ENCODE peak calls at places on chromosomes 5 and 9, in five cellular contexts. Q, D, Z, O and R are unnamed samples.

GRCh38 chr5:13987843-13988464 is 43.5 kb upstream of the DNAH5 start:
- DNase-seq in Q (peak), D (peak), Z (peak), O (peak), R (no peak)

GRCh38 chr9:136295537-136296433 is 8.1 kb downstream of the CCDC187 start:
- DNase-seq in Q (no peak), D (no peak), Z (no peak), O (no peak), R (no peak)

GRCh38 chr9:18721267-18722079 is 247.5 kb downstream of the ADAMTSL1 start:
- DNase-seq in Q (no peak), D (no peak), Z (no peak), O (no peak), R (no peak)

GRCh38 chr5:96785271-96785670 is 22.5 kb downstream of the ERAP1 start:
- DNase-seq in Q (no peak), D (no peak), Z (no peak), O (no peak), R (no peak)

GRCh38 chr9:112049834-112050516 is 125.1 kb downstream of the SUSD1 start:
- DNase-seq in Q (no peak), D (peak), Z (no peak), O (no peak), R (no peak)

GRCh38 chr5:159459951-159460538 is 129.8 kb upstream of the IL12B start:
- DNase-seq in Q (no peak), D (no peak), Z (peak), O (no peak), R (no peak)

GRCh38 chr5:151173711-151174611 is 16.4 kb upstream of the ANXA6 start:
- DNase-seq in Q (no peak), D (no peak), Z (no peak), O (no peak), R (no peak)

GRCh38 chr5:68139601-68140441 is 75.7 kb upstream of the PIK3R1 start:
- DNase-seq in Q (no peak), D (peak), Z (no peak), O (no peak), R (no peak)

GRCh38 chr5:125612356-125613149 is 810.7 kb upstream of the GRAMD2B start:
- DNase-seq in Q (no peak), D (no peak), Z (no peak), O (no peak), R (no peak)

GRCh38 chr5:123088031-123088805 is 823 bp upstream of the PRDM6 start:
- DNase-seq in Q (no peak), D (no peak), Z (no peak), O (peak), R (no peak)

GRCh38 chr5:38556115-38556598 is 289 bp downstream of the LIFR start:
- DNase-seq in Q (no peak), D (no peak), Z (no peak), O (no peak), R (no peak)

DNA sequence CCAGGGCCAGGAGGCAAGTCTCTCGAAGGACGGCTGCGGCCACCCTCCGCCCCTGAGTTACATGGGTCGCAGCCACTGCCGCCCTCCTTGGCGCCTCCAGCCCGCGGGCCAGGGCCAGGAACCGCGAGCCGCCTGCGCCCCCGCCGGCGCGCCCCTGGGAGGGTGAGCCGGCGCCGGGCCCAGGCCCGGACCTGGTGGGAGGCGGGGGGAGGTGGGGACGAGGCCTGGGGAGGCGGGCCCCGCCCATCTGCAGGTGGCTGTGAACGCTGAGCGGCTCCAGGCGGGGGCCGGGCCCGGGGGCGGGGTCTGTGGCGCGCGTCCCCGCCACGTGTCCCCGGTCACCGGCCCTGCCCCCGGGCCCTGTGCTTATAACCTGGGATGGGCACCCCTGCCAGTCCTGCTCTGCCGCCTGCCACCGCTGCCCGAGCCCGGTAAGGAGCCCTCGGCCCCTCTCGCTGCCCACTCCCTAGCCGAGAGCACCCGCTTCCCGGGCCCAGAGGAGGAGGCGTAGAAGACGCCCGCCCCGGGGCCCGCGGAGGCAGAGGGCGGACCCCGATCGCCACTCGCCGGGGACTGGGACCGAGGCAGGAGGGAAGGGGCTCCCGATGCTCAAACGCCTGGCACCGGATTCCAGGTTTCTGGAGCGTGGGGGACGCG is at the start of gene ASS1:
- DNase-seq in Q (peak), D (no peak), Z (peak), O (peak), R (peak)
- H3K4me3 ChIP-seq in Q (peak), D (peak), Z (peak), O (peak), R (no peak)

DNA sequence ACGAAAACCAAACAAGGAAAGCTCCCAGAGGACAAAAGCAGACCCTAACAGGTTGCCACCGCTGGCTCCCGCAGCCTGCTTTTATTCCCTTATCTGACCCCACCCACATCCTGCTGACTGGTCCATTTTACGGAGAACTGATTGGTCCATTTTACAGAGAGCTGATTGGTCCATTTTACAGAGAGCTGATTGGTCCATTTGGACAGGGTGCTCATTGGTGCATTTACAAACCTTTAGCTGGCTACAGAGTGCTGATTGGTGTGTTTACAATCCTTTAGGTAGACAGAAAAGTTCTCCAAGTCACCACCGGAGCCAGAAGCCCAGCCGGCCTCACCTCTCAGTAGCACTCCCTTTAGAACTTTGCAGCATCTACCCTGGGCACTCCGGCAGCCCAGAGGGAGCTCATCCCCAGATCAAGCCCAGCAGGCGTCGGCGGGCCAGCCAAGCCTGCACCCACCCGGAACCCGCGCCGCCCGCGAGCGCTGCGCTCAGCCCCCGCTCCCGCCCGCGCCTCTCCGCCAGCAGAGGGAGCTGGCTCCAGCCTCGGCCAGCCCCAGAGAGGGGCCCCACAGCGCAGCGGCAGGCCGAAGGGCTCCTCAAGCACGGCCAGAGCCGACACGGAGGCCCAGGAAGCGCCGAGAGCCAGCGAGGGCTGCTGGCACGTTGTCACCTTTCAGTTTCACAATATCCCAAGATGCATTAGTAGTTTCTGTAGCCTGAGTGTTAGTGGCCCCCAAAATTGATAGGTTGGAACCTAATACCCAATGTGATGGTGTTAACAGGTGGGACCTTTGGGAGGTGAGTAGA is 35.3 kb upstream of the CLPTM1L start:
- DNase-seq in Q (no peak), D (no peak), Z (peak), O (peak), R (peak)
- H3K4me3 ChIP-seq in Q (peak), D (no peak), Z (no peak), O (peak), R (peak)

GRCh38 chr9:100472268-100472667 is 681 bp upstream of the TMEFF1 start:
- DNase-seq in Q (no peak), D (no peak), Z (no peak), O (peak), R (no peak)
- H3K4me3 ChIP-seq in Q (peak), D (peak), Z (no peak), O (peak), R (no peak)

DNA sequence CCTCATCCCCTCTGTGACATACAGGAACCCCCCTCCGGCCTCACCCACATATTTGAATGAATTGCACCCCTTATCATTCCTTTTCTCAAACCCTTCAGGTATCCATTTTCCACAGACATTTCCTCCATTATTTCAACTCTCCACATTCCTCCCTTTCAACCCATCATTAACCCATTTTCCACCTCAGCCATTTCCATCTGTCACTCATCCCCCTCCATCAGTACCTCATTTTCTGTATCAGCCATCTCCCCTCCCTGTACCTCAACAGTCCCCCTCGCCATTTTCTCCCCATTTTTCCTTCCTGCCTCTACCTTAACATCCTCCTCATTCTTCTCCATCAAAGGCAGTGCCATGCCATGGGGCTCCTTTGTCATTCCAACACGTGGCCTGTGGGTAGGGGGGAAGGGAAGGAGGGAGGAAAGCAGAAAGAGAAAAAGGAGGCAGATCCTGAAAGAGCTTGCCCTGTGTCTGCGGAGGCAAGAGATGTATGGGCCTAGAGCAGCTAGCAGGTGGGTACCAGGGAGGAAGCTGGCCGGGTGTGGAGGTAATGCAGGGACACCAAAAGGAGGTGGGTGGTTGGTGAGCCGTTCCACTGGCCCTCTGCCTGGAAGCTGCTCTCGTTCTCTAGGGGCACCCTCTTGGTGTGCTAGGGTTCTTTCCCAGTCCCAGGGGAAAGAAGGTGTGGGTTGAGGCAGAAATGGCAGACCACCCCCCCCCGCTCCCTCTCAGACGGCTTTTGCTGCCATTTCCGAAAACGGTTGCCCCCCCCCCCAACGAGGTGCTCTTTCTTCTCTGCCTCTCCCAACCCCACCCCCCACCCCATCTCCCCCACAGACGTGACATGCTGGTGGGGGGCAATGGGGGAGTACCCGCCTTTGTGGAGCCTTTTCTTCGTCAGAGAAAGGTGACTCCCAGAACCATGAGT is 1.6 kb downstream of the DNAJB5 start:
- DNase-seq in Q (no peak), D (no peak), Z (no peak), O (peak), R (no peak)
- H3K4me3 ChIP-seq in Q (peak), D (peak), Z (no peak), O (peak), R (no peak)

GRCh38 chr5:109485030-109485429 is 75.3 kb upstream of the PJA2 start:
- DNase-seq in Q (peak), D (peak), Z (no peak), O (no peak), R (no peak)
- H3K4me3 ChIP-seq in Q (no peak), D (no peak), Z (no peak), O (no peak), R (no peak)

GRCh38 chr5:139343476-139343875 is 1.8 kb downstream of the PAIP2 start:
- DNase-seq in Q (no peak), D (no peak), Z (no peak), O (no peak), R (no peak)
- H3K4me3 ChIP-seq in Q (peak), D (peak), Z (no peak), O (peak), R (peak)

GRCh38 chr9:125755340-125755739 is 8.2 kb downstream of the PBX3 start:
- DNase-seq in Q (no peak), D (no peak), Z (no peak), O (peak), R (no peak)
- H3K4me3 ChIP-seq in Q (no peak), D (no peak), Z (no peak), O (no peak), R (no peak)

GRCh38 chr9:84750152-84750865 is 80.8 kb downstream of the NTRK2 start:
- DNase-seq in Q (no peak), D (no peak), Z (no peak), O (no peak), R (no peak)
- H3K4me3 ChIP-seq in Q (no peak), D (no peak), Z (no peak), O (no peak), R (no peak)

GRCh38 chr9:98095401-98095800 is 23.6 kb downstream of the TRIM14 start:
- DNase-seq in Q (no peak), D (no peak), Z (no peak), O (no peak), R (no peak)
- H3K4me3 ChIP-seq in Q (no peak), D (no peak), Z (no peak), O (no peak), R (no peak)